ENCODE peak calls at places on chromosomes 3 and 15, in nine cellular contexts. C is psoas muscle; D is OCI-LY7; B is left lung; I is naive thymus-derived CD4-positive, alpha-beta T cell; V is A549; H is GM23248; Y is small intestine; L is mesendoderm. G is an unnamed sample.

GRCh38 chr3:85228966-85229365 is 270.2 kb downstream of the CADM2 start:
- DNase-seq in V (no peak), C (no peak), D (no peak), I (no peak), L (peak), B (no peak), H (no peak), Y (no peak), G (no peak)

GRCh38 chr3:37595784-37596180 is 265.9 kb upstream of the CTDSPL start:
- DNase-seq in L (no peak), B (no peak), H (no peak), I (no peak), Y (no peak), C (no peak), D (no peak), V (no peak), G (no peak)

GRCh38 chr3:5476403-5476802 is 288.9 kb downstream of the EDEM1 start:
- DNase-seq in D (no peak), C (no peak), V (no peak), I (no peak), Y (no peak), L (peak), B (no peak), H (no peak), G (no peak)

GRCh38 chr3:153595186-153595815 is 433.3 kb downstream of the RAP2B start:
- DNase-seq in H (peak), C (no peak), L (peak), B (no peak), V (peak), I (peak), D (peak), Y (no peak), G (no peak)

GRCh38 chr3:10981961-10982360 is 10.6 kb upstream of the SLC6A1 start:
- DNase-seq in V (no peak), I (no peak), C (no peak), D (no peak), L (no peak), Y (no peak), H (peak), B (no peak), G (no peak)

GRCh38 chr15:33226559-33227181 is 32.2 kb upstream of the FMN1 start:
- DNase-seq in I (peak), C (no peak), D (peak), L (peak), V (peak), Y (peak), H (peak), B (peak), G (no peak)

GRCh38 chr3:197746801-197747237 is 2.9 kb upstream of the FYTTD1 start:
- DNase-seq in L (no peak), D (peak), C (no peak), B (no peak), H (no peak), Y (no peak), I (no peak), V (no peak), G (no peak)

GRCh38 chr3:102024270-102024904 is 175.1 kb downstream of the NFKBIZ start:
- DNase-seq in H (no peak), I (no peak), Y (no peak), D (no peak), L (no peak), C (no peak), V (no peak), B (no peak), G (no peak)

GRCh38 chr15:68578960-68579935 is at the start of gene CORO2B:
- DNase-seq in C (peak), H (peak), V (peak), I (no peak), Y (no peak), L (peak), D (peak), B (no peak), G (no peak)

GRCh38 chr3:33749546-33750215 is 31.6 kb upstream of the CLASP2 start:
- DNase-seq in D (no peak), H (peak), L (no peak), V (no peak), B (no peak), C (no peak), I (no peak), Y (no peak), G (no peak)

GRCh38 chr15:79682285-79682684 is 214.5 kb downstream of the MTHFS start:
- DNase-seq in L (no peak), I (no peak), D (no peak), Y (no peak), H (peak), C (peak), V (peak), B (peak), G (peak)

GRCh38 chr3:11185564-11186317 is 31.4 kb downstream of the HRH1 start:
- DNase-seq in L (no peak), B (peak), C (peak), Y (peak), D (no peak), I (no peak), V (peak), H (peak), G (no peak)

GRCh38 chr3:99322551-99322950 is 315.8 kb upstream of the COL8A1 start:
- DNase-seq in L (no peak), V (no peak), Y (no peak), B (no peak), C (no peak), I (no peak), H (no peak), D (no peak), G (no peak)

GRCh38 chr3:181710581-181711255 is 1.0 kb upstream of the SOX2 start:
- DNase-seq in Y (no peak), V (peak), L (no peak), I (no peak), H (peak), C (no peak), D (no peak), B (no peak), G (no peak)

GRCh38 chr3:191246628-191247027 is 47.6 kb downstream of the OSTN start:
- DNase-seq in I (no peak), D (no peak), L (peak), Y (peak), H (peak), C (no peak), V (peak), B (no peak), G (no peak)

GRCh38 chr3:138314751-138315150 is 14.9 kb downstream of the NME9 start:
- DNase-seq in I (no peak), B (no peak), Y (no peak), H (peak), C (no peak), D (no peak), V (no peak), L (no peak), G (no peak)

GRCh38 chr3:12178091-12178820 is 19.5 kb upstream of the TIMP4 start:
- DNase-seq in B (peak), C (peak), V (no peak), D (no peak), H (peak), I (no peak), Y (no peak), L (peak), G (no peak)

GRCh38 chr3:192901435-192901834 is 16.2 kb downstream of the MB21D2 start:
- DNase-seq in V (peak), H (peak), B (no peak), D (no peak), Y (peak), I (no peak), C (no peak), L (no peak), G (no peak)

GRCh38 chr3:134965849-134966248 is 170.8 kb downstream of the EPHB1 start:
- DNase-seq in Y (no peak), H (no peak), L (no peak), V (no peak), B (no peak), D (no peak), I (no peak), C (no peak), G (no peak)

GRCh38 chr3:117735481-117736101 is 1026.0 kb downstream of the TUSC7 start:
- DNase-seq in C (no peak), D (no peak), H (peak), Y (no peak), L (no peak), B (no peak), V (peak), I (no peak), G (no peak)

GRCh38 chr15:45091581-45091980 is 22.4 kb downstream of the DUOX2 start:
- DNase-seq in H (peak), C (peak), I (no peak), L (no peak), Y (no peak), B (no peak), V (no peak), D (no peak), G (no peak)

GRCh38 chr3:65666426-65667091 is 372.2 kb downstream of the MAGI1 start:
- DNase-seq in V (no peak), D (no peak), H (peak), B (no peak), C (no peak), L (peak), I (no peak), Y (no peak), G (no peak)

GRCh38 chr3:156409694-156410093 is 145.2 kb downstream of the SSR3 start:
- DNase-seq in L (no peak), H (peak), V (no peak), Y (no peak), D (no peak), C (no peak), I (no peak), B (no peak), G (no peak)

GRCh38 chr3:38627956-38628355 is 21.5 kb downstream of the SCN5A start:
- DNase-seq in V (peak), L (peak), I (no peak), Y (no peak), C (no peak), B (no peak), D (peak), H (peak), G (no peak)

GRCh38 chr15:101013769-101014223 is 94.6 kb downstream of the LRRK1 start:
- DNase-seq in H (no peak), V (no peak), C (no peak), I (no peak), D (no peak), B (no peak), L (no peak), Y (no peak), G (no peak)

GRCh38 chr15:68433551-68433950 is 1.6 kb upstream of the ITGA11 start:
- DNase-seq in L (no peak), I (no peak), B (no peak), Y (no peak), V (no peak), C (no peak), D (no peak), H (no peak), G (no peak)

GRCh38 chr15:77186518-77187095 is 115.7 kb upstream of the TSPAN3 start:
- DNase-seq in L (peak), Y (peak), V (peak), H (peak), C (no peak), B (no peak), I (no peak), D (peak), G (no peak)

GRCh38 chr3:153289334-153289808 is 127.3 kb downstream of the RAP2B start:
- DNase-seq in H (peak), I (no peak), C (no peak), Y (no peak), B (no peak), D (no peak), V (peak), L (peak), G (no peak)

GRCh38 chr3:105772635-105773034 is 96.2 kb downstream of the CBLB start:
- DNase-seq in H (no peak), Y (no peak), B (no peak), C (no peak), D (no peak), I (no peak), V (no peak), L (no peak), G (no peak)

GRCh38 chr3:66393486-66394260 is 107.1 kb downstream of the LRIG1 start:
- DNase-seq in Y (no peak), I (peak), L (no peak), H (peak), C (no peak), D (peak), V (no peak), B (no peak), G (no peak)

GRCh38 chr15:44596511-44597010 is 59.6 kb downstream of the EIF3J start:
- DNase-seq in V (no peak), C (no peak), H (no peak), Y (no peak), I (no peak), D (no peak), L (no peak), B (no peak), G (no peak)

GRCh38 chr3:102577390-102577789 is 142.6 kb downstream of the ZPLD1 start:
- DNase-seq in V (no peak), H (no peak), B (no peak), L (no peak), Y (no peak), D (no peak), I (no peak), C (no peak), G (no peak)

GRCh38 chr15:75843618-75844610 is 667 bp downstream of the UBE2Q2 start:
- DNase-seq in L (peak), B (peak), H (peak), Y (peak), D (peak), V (peak), C (peak), I (peak), G (peak)

GRCh38 chr3:244041-244440 is 47.5 kb downstream of the CHL1 start:
- DNase-seq in B (no peak), C (no peak), L (no peak), H (no peak), V (no peak), Y (no peak), D (no peak), I (no peak), G (no peak)
- H3K27ac ChIP-seq in B (no peak), C (no peak), L (no peak), H (no peak), V (no peak), Y (no peak), D (no peak), I (no peak), G (no peak)

DNA sequence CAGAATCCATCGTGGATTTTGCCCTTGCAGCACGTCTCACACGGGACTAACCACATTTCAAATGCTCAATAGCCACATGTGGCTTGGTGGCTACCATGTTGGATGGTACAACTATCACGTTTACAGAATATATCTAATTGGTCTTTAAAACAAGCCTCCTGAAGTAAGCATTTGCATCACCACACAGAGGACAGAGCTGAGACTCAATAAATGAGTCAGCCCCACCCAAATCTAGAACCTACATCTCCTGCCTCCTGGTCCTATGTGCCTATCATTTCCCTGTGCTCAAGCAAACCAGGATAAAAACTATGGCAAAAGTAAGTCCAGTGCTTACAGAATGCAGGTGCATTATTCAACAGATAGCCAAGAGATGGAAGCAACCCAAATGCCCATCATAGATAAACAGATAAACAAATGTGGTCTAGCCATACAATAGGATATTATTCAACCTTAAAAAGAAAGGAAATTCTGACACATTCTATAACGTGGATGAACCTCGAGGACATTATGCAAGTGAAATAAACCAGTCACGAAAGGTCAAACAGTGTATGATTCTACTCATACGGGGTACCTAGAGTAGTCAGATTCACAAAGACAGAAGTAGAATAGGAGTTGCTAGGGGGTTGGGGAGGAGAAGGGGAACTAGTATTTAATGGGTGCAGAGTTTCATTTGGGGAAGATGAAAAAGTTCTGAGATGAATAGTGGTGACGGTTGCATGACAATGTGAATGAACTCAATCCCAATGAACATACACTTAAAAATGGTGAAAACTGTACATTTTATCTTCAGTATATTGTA is 43.9 kb downstream of the SRGAP3 start:
- DNase-seq in Y (no peak), H (no peak), C (no peak), B (no peak), D (no peak), I (no peak), L (no peak), V (no peak), G (no peak)
- H3K27ac ChIP-seq in Y (no peak), H (no peak), C (no peak), B (no peak), D (no peak), I (no peak), L (no peak), V (no peak), G (no peak)

GRCh38 chr3:72381584-72381983 is 466.7 kb downstream of the SHQ1 start:
- DNase-seq in L (no peak), C (no peak), I (no peak), V (no peak), Y (no peak), D (no peak), B (no peak), H (no peak), G (no peak)

GRCh38 chr3:72382460-72382859 is 465.8 kb downstream of the SHQ1 start:
- DNase-seq in H (no peak), L (no peak), Y (no peak), B (no peak), I (no peak), D (no peak), C (no peak), V (no peak), G (no peak)

GRCh38 chr3:72383896-72384295 is 464.3 kb downstream of the SHQ1 start:
- DNase-seq in D (no peak), I (no peak), C (no peak), L (no peak), B (no peak), V (no peak), Y (no peak), H (no peak), G (no peak)

GRCh38 chr3:72384602-72385001 is 463.6 kb downstream of the SHQ1 start:
- DNase-seq in B (no peak), V (no peak), L (no peak), Y (no peak), I (no peak), H (no peak), D (no peak), C (no peak), G (no peak)

GRCh38 chr3:72383230-72383629 is 465.0 kb downstream of the SHQ1 start:
- DNase-seq in D (no peak), H (no peak), B (no peak), L (no peak), V (no peak), C (no peak), Y (no peak), I (no peak), G (no peak)
- H3K27ac ChIP-seq in D (no peak), H (no peak), B (no peak), L (no peak), V (no peak), C (no peak), Y (no peak), I (no peak), G (peak)

GRCh38 chr3:50156991-50157493 is 1.9 kb downstream of the SEMA3F start:
- DNase-seq in Y (no peak), V (no peak), B (no peak), D (no peak), C (no peak), I (no peak), H (peak), L (no peak), G (no peak)
- H3K27ac ChIP-seq in Y (peak), V (peak), B (peak), D (no peak), C (no peak), I (no peak), H (no peak), L (no peak), G (no peak)

GRCh38 chr3:188595890-188596376 is 442.0 kb downstream of the LPP start:
- DNase-seq in D (no peak), L (no peak), C (no peak), B (no peak), Y (no peak), H (peak), I (no peak), V (no peak), G (no peak)
- H3K27ac ChIP-seq in D (no peak), L (no peak), C (peak), B (no peak), Y (no peak), H (peak), I (no peak), V (no peak), G (no peak)

GRCh38 chr15:58501636-58502178 is 69.9 kb downstream of the LIPC start:
- DNase-seq in V (no peak), I (no peak), B (no peak), L (no peak), D (no peak), H (peak), C (no peak), Y (no peak), G (no peak)
- H3K27ac ChIP-seq in V (no peak), I (no peak), B (no peak), L (no peak), D (no peak), H (no peak), C (no peak), Y (no peak), G (no peak)

DNA sequence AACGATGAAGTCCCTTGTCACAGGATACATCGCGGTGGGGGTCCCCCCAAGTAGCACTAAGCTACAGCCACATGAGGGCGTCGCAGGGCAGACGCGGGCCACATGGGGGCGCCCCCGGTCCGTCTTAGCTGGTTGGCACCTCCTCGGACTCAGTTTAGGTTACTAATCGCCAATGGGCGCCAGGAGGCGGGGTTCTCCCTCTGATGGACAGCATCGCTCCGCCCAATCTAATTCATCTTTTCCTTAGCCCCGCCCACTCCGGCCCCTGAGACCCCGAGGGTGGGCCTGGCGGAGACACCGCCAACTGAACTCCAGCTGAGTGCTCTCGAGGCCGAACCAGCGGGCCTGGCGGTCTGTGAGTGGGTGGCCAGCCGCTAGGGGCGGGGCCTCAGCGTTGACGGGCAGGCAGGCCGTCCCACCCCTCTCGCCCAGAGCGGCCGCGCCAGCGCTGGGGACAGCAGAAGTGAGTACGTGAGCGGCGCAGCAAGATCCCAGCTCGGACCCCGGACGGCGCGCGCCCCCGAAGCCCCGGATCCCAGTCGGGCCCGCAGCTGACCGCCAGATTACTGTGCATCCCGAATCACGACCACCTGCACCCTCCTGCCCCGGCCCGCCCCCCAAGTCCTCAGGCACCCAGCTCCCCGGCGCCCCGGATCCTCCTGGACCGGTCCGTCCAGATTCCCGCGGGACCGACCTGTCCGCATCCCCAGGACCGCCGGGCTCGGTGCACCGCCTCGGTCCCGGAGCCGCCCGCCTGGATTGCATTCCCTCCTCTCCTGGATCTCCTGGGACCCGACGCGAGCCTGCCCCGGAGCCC is at the start of gene EPHB3:
- DNase-seq in V (peak), B (peak), C (peak), L (peak), H (peak), D (peak), Y (peak), I (peak), G (peak)
- H3K27ac ChIP-seq in V (peak), B (peak), C (no peak), L (no peak), H (no peak), D (no peak), Y (peak), I (no peak), G (peak)

G was measured in substantia nigra.